ENCODE peak calls at places on chromosome 11, in seven cellular contexts. V, P, Y, W, A, S and R are unnamed samples.
A peak's percentile ranks its signal among the peaks of the same experiment; 100 is the strongest.

GRCh38 chr11:128469220-128469619 is 118.1 kb downstream of the ETS1 start:
- DNase-seq in A (no peak), S (no peak), P (peak; percentile 53), Y (no peak), W (no peak), V (peak; percentile 55), R (no peak)

GRCh38 chr11:75541301-75541929 is 15.7 kb upstream of the GDPD5 start:
- DNase-seq in A (no peak), Y (no peak), P (no peak), V (no peak), W (no peak), S (no peak), R (no peak)

GRCh38 chr11:22465620-22466019 is 127.4 kb downstream of the SLC17A6 start:
- DNase-seq in V (no peak), A (no peak), P (no peak), Y (no peak), S (no peak), W (no peak), R (no peak)

GRCh38 chr11:28922351-28922981 is 814.3 kb downstream of the METTL15 start:
- DNase-seq in S (no peak), A (no peak), Y (no peak), V (no peak), W (no peak), P (no peak), R (no peak)

GRCh38 chr11:127506647-127507046 is 506.1 kb upstream of the KIRREL3 start:
- DNase-seq in V (no peak), P (no peak), Y (no peak), A (no peak), S (no peak), W (no peak), R (no peak)

GRCh38 chr11:32386770-32387377 is 48.5 kb downstream of the WT1 start:
- DNase-seq in A (no peak), Y (no peak), P (no peak), W (no peak), S (no peak), V (no peak), R (no peak)

GRCh38 chr11:44327730-44328691 is 18.1 kb upstream of the ALX4 start:
- DNase-seq in Y (no peak), V (no peak), A (no peak), W (no peak), S (peak; percentile 20), P (no peak), R (no peak)

GRCh38 chr11:59574467-59574866 is 41.1 kb downstream of the OSBP start:
- DNase-seq in Y (no peak), P (no peak), V (no peak), A (no peak), W (no peak), S (no peak), R (no peak)

GRCh38 chr11:135027461-135027860 is 615.4 kb upstream of the B3GAT1 start:
- DNase-seq in P (peak; percentile 11), A (peak; percentile 12), Y (no peak), W (peak; percentile 76), V (no peak), S (no peak), R (no peak)

GRCh38 chr11:44263711-44264110 is 46.2 kb downstream of the ALX4 start:
- DNase-seq in P (no peak), V (no peak), S (peak; percentile 59), W (no peak), A (no peak), Y (no peak), R (no peak)

GRCh38 chr11:110069158-110069737 is 23.9 kb upstream of the ZC3H12C start:
- DNase-seq in Y (no peak), S (no peak), V (no peak), A (no peak), P (peak; percentile 57), W (no peak), R (no peak)

GRCh38 chr11:57547854-57548377 is 10.5 kb downstream of the SMTNL1 start:
- DNase-seq in V (no peak), P (no peak), Y (no peak), W (no peak), A (no peak), S (no peak), R (peak; percentile 65)

GRCh38 chr11:20474176-20474950 is 86.8 kb downstream of the PRMT3 start:
- DNase-seq in Y (no peak), W (no peak), P (no peak), A (no peak), V (no peak), S (no peak), R (no peak)

GRCh38 chr11:20474951-20475517 is 87.5 kb downstream of the PRMT3 start:
- DNase-seq in S (no peak), W (no peak), P (no peak), A (no peak), Y (no peak), V (no peak), R (no peak)

GRCh38 chr11:20479399-20479974 is 92.0 kb downstream of the PRMT3 start:
- DNase-seq in P (no peak), S (no peak), W (no peak), A (no peak), Y (no peak), V (no peak), R (no peak)

GRCh38 chr11:20477418-20478090 is 90.0 kb downstream of the PRMT3 start:
- DNase-seq in V (no peak), S (no peak), W (no peak), P (no peak), A (peak; percentile 5), Y (no peak), R (no peak)
- TF ChIP-seq EP300 in V (no peak), S (no peak), W (no peak), P (no peak), A (no peak), Y (no peak), R (no peak)

GRCh38 chr11:11313426-11313825 is 39.6 kb downstream of the CSNK2A3 start:
- DNase-seq in S (no peak), A (peak; percentile 7), P (no peak), V (no peak), Y (no peak), W (no peak), R (no peak)

GRCh38 chr11:11308249-11308648 is 44.8 kb downstream of the CSNK2A3 start:
- DNase-seq in Y (no peak), W (no peak), A (no peak), V (no peak), P (no peak), S (no peak), R (no peak)

GRCh38 chr11:11309906-11310305 is 43.1 kb downstream of the CSNK2A3 start:
- DNase-seq in S (no peak), A (no peak), P (no peak), Y (no peak), W (no peak), V (no peak), R (no peak)

GRCh38 chr11:11312738-11313137 is 40.3 kb downstream of the CSNK2A3 start:
- DNase-seq in V (no peak), W (no peak), Y (no peak), P (no peak), S (no peak), A (no peak), R (no peak)

DNA sequence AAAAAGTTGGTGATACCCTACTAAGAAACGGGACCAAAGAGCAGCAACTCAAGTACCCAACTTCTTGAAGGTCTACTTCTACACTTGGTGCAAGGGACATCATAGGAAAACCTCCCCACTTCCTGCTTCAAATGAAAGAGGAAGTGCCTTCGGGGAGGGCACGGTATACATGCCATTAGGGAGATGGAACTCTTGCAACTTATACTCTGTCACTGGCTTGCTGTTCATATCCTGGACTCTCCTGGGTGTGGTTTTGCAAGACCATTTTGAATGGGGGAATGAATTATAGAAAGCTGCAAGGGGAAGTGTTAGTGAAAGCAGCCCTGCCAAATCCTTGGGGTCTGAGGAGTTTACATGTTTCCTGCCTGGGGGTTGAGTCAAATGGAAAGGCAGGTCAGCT is 41.9 kb downstream of the CSNK2A3 start:
- DNase-seq in W (no peak), A (no peak), S (no peak), Y (no peak), P (no peak), V (no peak), R (no peak)
- H3K27ac ChIP-seq in W (no peak overlapping the region), A (no peak overlapping the region), S (no peak overlapping the region), Y (no peak overlapping the region), P (no peak overlapping the region), V (no peak overlapping the region), R (no peak overlapping the region)

DNA sequence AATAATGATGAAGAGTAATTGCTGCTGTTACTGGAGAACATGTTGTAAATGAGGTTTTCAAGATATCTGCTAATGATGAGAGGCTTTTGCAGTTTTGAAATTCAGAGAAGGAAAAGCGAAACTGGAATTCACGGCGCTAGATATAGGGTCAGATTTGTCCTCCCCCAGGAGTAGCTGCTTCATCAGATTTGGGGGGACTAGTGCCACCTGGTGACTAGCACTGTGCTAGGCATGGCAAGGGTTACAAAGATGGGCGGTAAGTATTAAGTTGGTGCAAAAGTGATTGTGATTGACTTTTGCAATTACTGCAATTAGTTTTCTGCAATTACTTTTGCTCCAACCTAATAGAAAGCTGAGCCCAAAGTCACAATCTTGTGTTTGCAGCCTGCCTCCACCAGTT is 879.9 kb upstream of the TENM4 start:
- DNase-seq in Y (no peak), A (no peak), P (no peak), V (no peak), S (no peak), W (no peak), R (no peak)
- TF ChIP-seq CTCF in Y (no peak), A (peak; percentile 33), P (no peak), V (no peak), S (no peak), W (peak; percentile 69), R (no peak)

DNA sequence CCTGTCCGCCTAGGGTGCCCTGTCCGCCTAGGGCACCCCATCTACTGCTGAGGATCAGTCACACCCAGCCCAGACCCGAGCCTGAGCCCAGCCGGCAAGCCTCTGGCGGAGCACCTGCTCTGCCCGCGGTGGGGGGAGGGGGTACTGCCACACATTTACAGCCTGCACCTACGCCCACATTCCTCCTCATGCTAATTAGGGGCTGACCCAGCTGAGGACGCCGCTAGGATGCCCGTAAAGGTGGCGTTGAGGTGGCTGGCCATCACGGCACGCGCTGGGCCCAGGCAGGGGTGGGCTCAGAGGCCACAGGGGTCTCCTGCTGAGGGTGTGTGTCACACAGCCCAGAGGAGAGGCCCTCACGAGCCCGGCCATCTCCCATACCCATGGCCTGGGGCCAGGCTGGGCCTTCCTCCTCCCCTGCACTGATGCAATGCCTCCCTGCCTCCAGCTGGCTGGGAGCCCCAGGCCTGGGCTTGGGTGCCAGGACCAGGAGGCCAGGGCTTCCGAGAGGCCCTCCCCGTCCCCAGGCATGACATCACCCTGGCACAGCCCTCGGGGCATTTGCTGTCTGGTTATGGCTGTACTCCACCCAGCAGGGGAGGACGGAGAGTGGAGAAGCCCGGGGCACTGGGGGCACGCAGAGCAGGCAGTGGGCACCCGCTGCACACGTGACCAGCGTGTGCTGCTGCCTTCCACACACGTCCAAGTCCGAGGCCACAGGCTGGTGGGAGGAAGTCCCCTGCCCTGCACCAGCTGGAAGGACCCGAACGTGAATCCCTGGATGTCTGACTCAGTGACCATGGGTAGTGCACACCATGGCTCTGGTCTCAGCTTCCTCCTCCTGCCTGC is 12.7 kb downstream of the DUSP8 start:
- DNase-seq in V (peak; percentile 97), P (peak; percentile 91), Y (peak; percentile 92), A (no peak), S (peak; percentile 93), W (peak; percentile 80), R (peak; percentile 55)
- TF ChIP-seq EP300 in V (peak; percentile 39), P (no peak), Y (no peak), A (no peak), S (no peak), W (no peak), R (no peak)